ENCODE peak calls at places on chromosomes 12 and 14, in five cellular contexts. W is stimulated activated CD8-positive, alpha-beta memory T cell treated with anti-CD3 and anti-CD28 coated beads, Interleukin-7, amount 100 ng/mL, for 1 hour; M is iPS-NIHi11; G is naive thymus-derived CD8-positive, alpha-beta T cell; O is GM03348. Q is an unnamed sample.

GRCh38 chr14:36163451-36163850 is 13.1 kb downstream of the PTCSC3 start:
- DNase-seq in O (no peak), W (no peak), G (no peak), M (no peak), Q (no peak)

GRCh38 chr12:75525263-75525662 is 13.9 kb upstream of the KRR1 start:
- DNase-seq in W (no peak), M (no peak), G (no peak), O (peak; percentile 12), Q (no peak)

GRCh38 chr14:72402429-72402772 is 470.2 kb downstream of the RGS6 start:
- DNase-seq in G (no peak), W (no peak), M (no peak), O (no peak), Q (no peak)

GRCh38 chr12:47848853-47849252 is 29.1 kb upstream of the HDAC7 start:
- DNase-seq in M (no peak), W (no peak), G (no peak), O (no peak), Q (no peak)

GRCh38 chr14:102272392-102272791 is 32.6 kb downstream of the MOK start:
- DNase-seq in O (peak; percentile 39), G (no peak), M (no peak), W (no peak), Q (no peak)

GRCh38 chr14:81198651-81199050 is 22.1 kb downstream of the GTF2A1 start:
- DNase-seq in M (no peak), O (no peak), G (no peak), W (no peak), Q (no peak)

GRCh38 chr14:98651042-98651441 is 621.0 kb downstream of the BCL11B start:
- DNase-seq in W (no peak), G (no peak), O (no peak), M (peak; percentile 46), Q (no peak)

GRCh38 chr12:104670439-104671406 is 214.0 kb downstream of the CHST11 start:
- DNase-seq in W (no peak), G (no peak), M (no peak), O (no peak), Q (no peak)

GRCh38 chr12:89350661-89351488 is 1.4 kb downstream of the DUSP6 start:
- DNase-seq in G (no peak), W (no peak), M (no peak), O (peak; percentile 22), Q (no peak)